ENCODE peak calls at places on chromosomes 5 and 9, in seven cellular contexts. M is endothelial cell of umbilical vein, R is heart right ventricle, P is Panc1, A is fibroblast of lung, Q is heart left ventricle, V is RWPE1. C is an unnamed sample.

GRCh38 chr9:504921-505821 is 290.5 kb downstream of the DOCK8 start:
- DNase-seq in Q (peak; percentile 68), R (peak; percentile 14), P (no peak), V (peak; percentile 8), M (peak; percentile 6), A (peak; percentile 16), C (peak; percentile 10)

GRCh38 chr9:132797861-132798659 is 80.0 kb downstream of the AK8 start:
- DNase-seq in Q (no peak), P (no peak), A (no peak), V (no peak), M (no peak), R (no peak), C (no peak)

GRCh38 chr9:96137666-96138429 is 164.1 kb downstream of the HSD17B3 start:
- DNase-seq in V (no peak), R (no peak), A (peak; percentile 30), Q (no peak), P (no peak), M (no peak), C (no peak)

GRCh38 chr5:35354751-35355150 is 124.5 kb upstream of the PRLR start:
- DNase-seq in Q (no peak), M (no peak), V (peak; percentile 47), R (no peak), A (peak; percentile 14), P (no peak), C (no peak)

GRCh38 chr5:56986631-56986957 is 34.7 kb upstream of the MIER3 start:
- DNase-seq in Q (no peak), M (no peak), V (no peak), P (no peak), R (no peak), A (no peak), C (no peak)

GRCh38 chr5:2538169-2538568 is 213.3 kb downstream of the IRX2 start:
- DNase-seq in P (no peak), A (no peak), Q (no peak), V (no peak), R (no peak), M (no peak), C (peak; percentile 74)

GRCh38 chr9:78903581-78903980 is 606.7 kb downstream of the PSAT1 start:
- DNase-seq in V (no peak), Q (no peak), P (no peak), R (no peak), A (no peak), M (no peak), C (no peak)

GRCh38 chr5:107941036-107941435 is 270.3 kb upstream of the EFNA5 start:
- DNase-seq in P (no peak), Q (no peak), A (no peak), M (no peak), R (no peak), V (no peak), C (no peak)

GRCh38 chr5:144189800-144190429 is 19.2 kb downstream of the KCTD16 start:
- DNase-seq in A (peak; percentile 95), V (peak; percentile 37), R (no peak), Q (no peak), P (no peak), M (peak; percentile 98), C (no peak)

GRCh38 chr9:107266624-107267369 is 16.3 kb upstream of the RAD23B start:
- DNase-seq in M (no peak), V (no peak), P (no peak), A (no peak), R (no peak), Q (no peak), C (no peak)

GRCh38 chr5:9829621-9830020 is 199.5 kb upstream of the TAS2R1 start:
- DNase-seq in Q (no peak), P (no peak), R (no peak), A (peak; percentile 6), V (no peak), M (no peak), C (no peak)

GRCh38 chr9:70257512-70257911 is 1.3 kb upstream of the SMC5 start:
- DNase-seq in Q (no peak), V (no peak), A (no peak), P (no peak), R (no peak), M (no peak), C (no peak)

GRCh38 chr9:89022902-89023301 is 31.6 kb downstream of the S1PR3 start:
- DNase-seq in R (no peak), M (peak; percentile 35), V (no peak), Q (no peak), P (no peak), A (peak; percentile 79), C (no peak)

GRCh38 chr9:85432599-85432998 is 309.2 kb downstream of the AGTPBP1 start:
- DNase-seq in A (no peak), R (no peak), P (no peak), V (no peak), M (no peak), Q (no peak), C (no peak)

GRCh38 chr9:17116400-17116837 is 18.4 kb upstream of the CNTLN start:
- DNase-seq in M (peak; percentile 46), P (no peak), V (peak; percentile 52), Q (no peak), A (peak; percentile 33), R (no peak), C (no peak)

GRCh38 chr9:130972277-130972956 is 33.4 kb upstream of the FIBCD1 start:
- DNase-seq in M (no peak), A (no peak), Q (peak; percentile 24), R (no peak), P (no peak), V (no peak), C (no peak)

GRCh38 chr9:70868661-70869652 is 252.5 kb downstream of the TRPM3 start:
- DNase-seq in Q (no peak), V (no peak), R (peak; percentile 13), P (no peak), M (peak; percentile 82), A (peak; percentile 30), C (no peak)

GRCh38 chr9:93111371-93112115 is 15.5 kb downstream of the CARD19 start:
- DNase-seq in M (no peak), Q (peak; percentile 63), R (no peak), A (peak; percentile 78), V (peak; percentile 89), P (no peak), C (no peak)

GRCh38 chr9:93108301-93109041 is 12.5 kb downstream of the CARD19 start:
- DNase-seq in M (no peak), P (no peak), Q (peak; percentile 47), V (no peak), R (no peak), A (no peak), C (no peak)

GRCh38 chr9:93111001-93111370 is 15.0 kb downstream of the CARD19 start:
- DNase-seq in V (no peak), M (no peak), A (no peak), Q (no peak), R (no peak), P (no peak), C (no peak)

GRCh38 chr9:93112116-93112863 is 16.3 kb downstream of the CARD19 start:
- DNase-seq in M (no peak), R (no peak), P (no peak), Q (peak; percentile 66), V (no peak), A (no peak), C (no peak)

DNA sequence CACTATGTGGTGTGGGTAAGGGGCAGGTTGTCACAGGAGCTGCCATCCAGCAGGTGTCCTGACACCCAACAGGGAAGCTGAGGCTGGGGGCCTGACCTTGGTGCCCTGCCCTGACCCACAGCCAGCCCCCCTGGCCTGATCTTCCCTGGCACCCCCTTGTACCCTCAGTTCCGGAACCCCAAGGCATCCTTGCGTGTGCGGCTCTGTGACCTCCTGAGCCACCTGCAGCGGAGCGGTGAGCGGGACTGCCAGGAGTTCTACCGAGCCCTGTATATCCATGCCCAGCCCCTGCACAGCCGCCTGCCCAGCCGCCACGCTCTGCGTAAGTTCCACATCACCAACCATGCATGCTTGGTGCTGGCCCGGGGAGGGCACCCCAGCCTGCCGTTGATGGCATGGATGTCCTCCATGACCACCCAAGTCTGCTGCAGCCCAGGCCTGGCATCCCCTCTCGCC is 14.4 kb downstream of the CARD19 start:
- DNase-seq in A (no peak), V (no peak), Q (peak; percentile 60), M (no peak), R (no peak), P (no peak), C (no peak)
- TF ChIP-seq CTCF in A (no peak), V (no peak), Q (no peak), M (no peak), R (no peak), P (no peak), C (no peak)

DNA sequence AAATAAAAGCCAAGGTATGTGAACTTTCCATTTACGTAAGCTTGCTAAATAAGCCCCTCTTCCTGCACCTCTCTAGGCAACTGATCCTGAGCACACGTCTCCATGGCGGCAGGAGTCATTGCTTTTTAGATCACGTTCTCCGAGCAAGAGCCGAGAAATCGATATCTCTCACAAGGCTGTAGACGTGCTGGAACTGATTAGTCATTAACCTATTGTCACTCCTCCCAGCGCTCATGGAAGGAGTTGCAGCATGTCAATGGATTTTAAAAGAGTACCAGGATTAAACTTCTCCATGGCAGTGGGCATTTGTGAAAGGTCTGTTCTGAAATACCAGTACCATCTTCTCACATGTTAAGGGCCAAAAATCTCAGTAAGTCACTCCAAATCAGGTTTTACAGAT is 4.7 kb upstream of the ADCY2 start:
- DNase-seq in R (no peak), Q (no peak), M (no peak), V (no peak), A (peak; percentile 16), P (no peak), C (no peak)
- TF ChIP-seq CTCF in R (no peak), Q (no peak), M (no peak), V (no peak), A (no peak), P (no peak), C (peak; percentile 48)

GRCh38 chr5:127757576-127757975 is 54.4 kb downstream of the CCDC192 start:
- DNase-seq in V (peak; percentile 74), M (peak; percentile 83), P (peak; percentile 47), Q (no peak), A (peak; percentile 66), R (peak; percentile 40), C (no peak)
- TF ChIP-seq CTCF in V (peak; percentile 71), M (peak; percentile 37), P (peak; percentile 46), Q (peak; percentile 49), A (peak; percentile 41), R (peak; percentile 55), C (peak; percentile 63)

GRCh38 chr9:99183616-99184015 is 38.1 kb downstream of the ALG2 start:
- DNase-seq in R (no peak), Q (no peak), V (no peak), M (no peak), P (no peak), A (no peak), C (no peak)

GRCh38 chr9:99185904-99186303 is 35.8 kb downstream of the ALG2 start:
- DNase-seq in R (no peak), A (no peak), P (no peak), M (no peak), V (no peak), Q (no peak), C (no peak)

GRCh38 chr9:99184427-99185327 is 37.1 kb downstream of the ALG2 start:
- DNase-seq in R (peak; percentile 89), M (peak; percentile 99), P (peak; percentile 54), Q (peak; percentile 89), V (peak; percentile 93), A (peak; percentile 90), C (peak; percentile 81)

GRCh38 chr9:99184073-99184426 is 37.7 kb downstream of the ALG2 start:
- DNase-seq in R (no peak), V (no peak), M (no peak), A (no peak), P (no peak), Q (no peak), C (no peak)

DNA sequence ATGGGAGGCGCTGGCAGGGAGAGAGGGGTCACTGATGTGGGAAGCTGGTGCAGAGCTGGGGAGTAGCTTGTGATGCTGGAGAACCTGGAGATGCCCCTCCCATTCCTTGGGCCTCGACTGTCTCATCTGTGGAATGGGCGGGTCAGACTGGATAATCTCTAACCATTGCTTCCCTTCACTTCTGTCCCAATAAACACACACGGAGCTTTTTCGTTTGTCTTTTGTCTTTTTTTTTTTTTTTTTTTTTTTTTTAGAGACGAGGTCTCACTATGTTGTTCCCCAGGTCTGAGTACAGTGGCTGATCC is 36.5 kb downstream of the ALG2 start:
- DNase-seq in A (no peak), Q (no peak), V (no peak), M (no peak), P (no peak), R (no peak), C (no peak)
- TF ChIP-seq CTCF in A (no peak), Q (no peak), V (no peak), M (no peak), P (no peak), R (no peak), C (no peak)

C was measured in neural crest cell.